ENCODE peak calls at places on chromosomes 5 and 9, in nine cellular contexts. D is tibial nerve, C is RWPE1, Y is GM13976, E is mammary epithelial cell, L is lower leg skin, O is pancreas, Z is left ventricle myocardium inferior, R is WERI-Rb-1. V is an unnamed sample.

GRCh38 chr9:86128235-86128822 is 29.0 kb upstream of the GOLM1 start:
- DNase-seq in C (no peak), O (no peak), Y (no peak), Z (no peak), E (no peak), D (no peak), L (no peak), R (no peak), V (no peak)

GRCh38 chr5:104635216-104635615 is 1072.6 kb upstream of the NUDT12 start:
- DNase-seq in C (no peak), O (no peak), L (no peak), R (no peak), E (no peak), Y (no peak), D (no peak), Z (no peak), V (no peak)

GRCh38 chr9:105127863-105128220 is 116.6 kb upstream of the SLC44A1 start:
- DNase-seq in R (no peak), Y (peak), L (no peak), O (no peak), D (no peak), E (peak), Z (no peak), C (no peak), V (no peak)

GRCh38 chr9:112755059-112755458 is 4.5 kb downstream of the SNX30 start:
- DNase-seq in O (no peak), L (no peak), Z (no peak), R (no peak), C (no peak), E (no peak), Y (no peak), D (no peak), V (no peak)

GRCh38 chr9:124395826-124396225 is 19.4 kb downstream of the PSMB7 start:
- DNase-seq in D (no peak), L (no peak), O (no peak), Y (no peak), Z (no peak), E (no peak), C (no peak), R (no peak), V (no peak)

GRCh38 chr5:55172051-55172899 is 702 bp downstream of the CDC20B start:
- DNase-seq in D (peak), Z (no peak), E (peak), Y (peak), R (peak), L (peak), O (no peak), C (peak), V (no peak)

GRCh38 chr5:40988761-40989510 is 79.6 kb downstream of the C7 start:
- DNase-seq in R (no peak), O (no peak), C (peak), L (no peak), Y (no peak), D (no peak), Z (no peak), E (peak), V (no peak)

GRCh38 chr5:175809531-175810121 is 61.8 kb upstream of the CPLX2 start:
- DNase-seq in O (no peak), D (no peak), Z (no peak), L (no peak), E (peak), R (no peak), C (peak), Y (no peak), V (no peak)

GRCh38 chr5:53917095-53917494 is 356.7 kb downstream of the NDUFS4 start:
- DNase-seq in C (peak), D (no peak), Y (no peak), R (no peak), O (no peak), L (no peak), Z (no peak), E (peak), V (no peak)

GRCh38 chr9:133163559-133164208 is at the start of gene GBGT1:
- DNase-seq in C (no peak), L (peak), R (no peak), D (peak), E (no peak), Z (peak), Y (peak), O (peak), V (no peak)

GRCh38 chr9:134158242-134158641 is 6.1 kb downstream of the RNU6ATAC start:
- DNase-seq in R (no peak), O (no peak), D (no peak), C (no peak), E (no peak), Z (no peak), Y (no peak), L (no peak), V (no peak)

GRCh38 chr5:72355706-72356299 is 35.6 kb downstream of the PTCD2 start:
- DNase-seq in Z (peak), D (no peak), L (no peak), R (peak), E (peak), C (peak), O (no peak), Y (no peak), V (no peak)

GRCh38 chr5:178423431-178423830 is 166.8 kb downstream of the COL23A1 start:
- DNase-seq in R (no peak), E (no peak), Z (no peak), Y (no peak), C (no peak), L (no peak), D (no peak), O (no peak), V (no peak)

GRCh38 chr5:107263387-107264003 is 407.2 kb downstream of the EFNA5 start:
- DNase-seq in E (no peak), L (no peak), Z (no peak), C (no peak), O (no peak), D (no peak), R (no peak), Y (peak), V (no peak)

GRCh38 chr9:128078504-128079434 is 10.7 kb downstream of the SLC25A25 start:
- DNase-seq in R (no peak), D (no peak), C (peak), Y (no peak), L (no peak), Z (no peak), O (no peak), E (peak), V (no peak)

GRCh38 chr9:136197930-136198604 is 6.9 kb downstream of the LHX3 start:
- DNase-seq in Y (no peak), D (no peak), O (no peak), Z (no peak), C (no peak), L (no peak), R (no peak), E (no peak), V (no peak)

GRCh38 chr5:32312194-32312681 is 501 bp downstream of the MTMR12 start:
- DNase-seq in R (peak), Z (peak), E (peak), O (peak), Y (peak), L (no peak), C (peak), D (peak), V (peak)

GRCh38 chr9:34085581-34086500 is 37.2 kb upstream of the UBAP2 start:
- DNase-seq in Y (no peak), O (no peak), E (no peak), D (no peak), Z (no peak), C (no peak), L (no peak), R (no peak), V (no peak)

GRCh38 chr5:73998496-73998895 is 372.5 kb downstream of the ARHGEF28 start:
- DNase-seq in C (no peak), D (no peak), Z (no peak), E (peak), Y (no peak), R (no peak), L (no peak), O (no peak), V (no peak)

GRCh38 chr5:67268233-67269011 is 71.8 kb upstream of the CD180 start:
- DNase-seq in R (no peak), D (peak), L (peak), O (peak), C (peak), Z (peak), E (peak), Y (no peak), V (no peak)

GRCh38 chr5:30401479-30402058 is 791.9 kb upstream of the CDH6 start:
- DNase-seq in D (peak), C (peak), R (peak), E (peak), L (no peak), Y (no peak), O (no peak), Z (no peak), V (peak)

GRCh38 chr9:37784291-37784639 is 599 bp downstream of the EXOSC3 start:
- DNase-seq in L (no peak), R (no peak), Z (no peak), Y (no peak), O (no peak), E (peak), D (no peak), C (peak), V (no peak)

GRCh38 chr9:114930063-114930812 is at the start of gene TNFSF8:
- DNase-seq in E (no peak), R (no peak), Z (no peak), L (no peak), C (no peak), Y (peak), O (no peak), D (no peak), V (no peak)

GRCh38 chr9:4739587-4740372 is 1.2 kb downstream of the AK3 start:
- DNase-seq in C (no peak), D (no peak), R (no peak), E (peak), O (no peak), L (no peak), Y (peak), Z (no peak), V (no peak)

GRCh38 chr9:81636280-81636653 is 53.1 kb downstream of the TLE1 start:
- DNase-seq in D (no peak), L (no peak), Y (no peak), O (no peak), C (no peak), R (no peak), E (no peak), Z (no peak), V (no peak)

GRCh38 chr5:19891658-19892057 is 96.3 kb downstream of the CDH18 start:
- DNase-seq in D (no peak), Y (no peak), C (peak), Z (no peak), O (no peak), R (no peak), E (peak), L (no peak), V (no peak)

GRCh38 chr5:1008451-1009358 is at the start of gene NKD2:
- DNase-seq in Z (peak), L (no peak), R (peak), Y (peak), D (no peak), C (peak), O (peak), E (no peak), V (peak)

GRCh38 chr9:5388026-5388806 is 48.5 kb upstream of the RLN1 start:
- DNase-seq in R (no peak), L (no peak), O (no peak), E (no peak), Z (no peak), C (no peak), Y (no peak), D (no peak), V (no peak)

GRCh38 chr9:128159073-128159783 is 837 bp upstream of the BBLN start:
- DNase-seq in O (peak), Z (no peak), R (no peak), L (no peak), C (no peak), D (peak), Y (peak), E (no peak), V (no peak)

GRCh38 chr9:132946624-132947295 is 2.3 kb upstream of the TSC1 start:
- DNase-seq in D (no peak), E (no peak), Z (no peak), C (peak), R (peak), L (no peak), Y (no peak), O (no peak), V (no peak)

GRCh38 chr9:133474853-133475252 is 4.0 kb downstream of the SLC2A6 start:
- DNase-seq in D (no peak), L (no peak), E (no peak), Y (no peak), O (no peak), Z (no peak), R (no peak), C (no peak), V (no peak)

GRCh38 chr5:74250304-74251102 is 390.0 kb downstream of the ENC1 start:
- DNase-seq in Y (no peak), R (no peak), D (no peak), E (no peak), O (no peak), Z (no peak), L (no peak), C (no peak), V (no peak)

DNA sequence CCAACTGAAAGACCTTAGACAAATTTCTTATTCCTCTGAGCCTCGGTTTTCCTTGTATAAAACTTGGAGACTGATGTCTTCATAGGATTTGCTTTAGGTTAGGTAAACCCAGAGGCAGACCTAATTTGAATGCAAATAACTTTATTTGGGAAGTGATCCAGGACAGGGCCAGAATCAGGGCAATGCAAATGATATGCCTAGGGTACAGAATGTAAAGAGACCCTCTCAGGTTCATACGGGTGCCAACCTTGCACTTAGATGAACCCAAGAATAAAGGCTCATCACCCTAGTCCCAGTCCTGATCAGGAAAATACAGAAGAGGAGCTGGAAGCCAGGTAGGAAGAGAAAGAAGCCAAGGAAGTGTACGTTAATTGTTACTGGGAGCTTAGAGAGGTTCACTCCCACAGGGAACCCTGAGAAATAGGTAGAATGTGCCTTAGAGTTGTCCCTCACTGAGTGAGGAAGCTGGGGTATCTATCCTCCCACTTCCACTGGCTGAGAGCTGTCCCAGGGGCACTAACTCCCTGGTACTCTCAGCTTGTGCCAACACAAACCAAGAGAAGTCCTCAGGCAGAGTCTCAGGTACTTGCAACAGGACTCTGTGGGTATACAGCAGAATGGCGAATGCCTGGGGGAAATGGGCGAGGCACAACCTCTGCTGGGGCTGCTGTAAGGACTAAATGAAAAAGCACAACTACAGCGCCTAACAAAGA is 3.1 kb upstream of the HK3 start:
- DNase-seq in L (no peak), E (no peak), Z (no peak), Y (no peak), R (no peak), D (no peak), O (no peak), C (no peak), V (no peak)
- TF ChIP-seq CTCF in L (no peak), E (no peak), Z (no peak), Y (no peak), R (no peak), D (no peak), O (no peak), C (no peak), V (no peak)

GRCh38 chr5:97355775-97356174 is 172.7 kb upstream of the RIOK2 start:
- DNase-seq in D (no peak), L (no peak), Y (peak), Z (no peak), O (no peak), E (no peak), R (no peak), C (no peak), V (no peak)
- TF ChIP-seq CTCF in D (no peak), L (no peak), Y (no peak), Z (no peak), O (no peak), E (no peak), R (no peak), C (no peak), V (no peak)

DNA sequence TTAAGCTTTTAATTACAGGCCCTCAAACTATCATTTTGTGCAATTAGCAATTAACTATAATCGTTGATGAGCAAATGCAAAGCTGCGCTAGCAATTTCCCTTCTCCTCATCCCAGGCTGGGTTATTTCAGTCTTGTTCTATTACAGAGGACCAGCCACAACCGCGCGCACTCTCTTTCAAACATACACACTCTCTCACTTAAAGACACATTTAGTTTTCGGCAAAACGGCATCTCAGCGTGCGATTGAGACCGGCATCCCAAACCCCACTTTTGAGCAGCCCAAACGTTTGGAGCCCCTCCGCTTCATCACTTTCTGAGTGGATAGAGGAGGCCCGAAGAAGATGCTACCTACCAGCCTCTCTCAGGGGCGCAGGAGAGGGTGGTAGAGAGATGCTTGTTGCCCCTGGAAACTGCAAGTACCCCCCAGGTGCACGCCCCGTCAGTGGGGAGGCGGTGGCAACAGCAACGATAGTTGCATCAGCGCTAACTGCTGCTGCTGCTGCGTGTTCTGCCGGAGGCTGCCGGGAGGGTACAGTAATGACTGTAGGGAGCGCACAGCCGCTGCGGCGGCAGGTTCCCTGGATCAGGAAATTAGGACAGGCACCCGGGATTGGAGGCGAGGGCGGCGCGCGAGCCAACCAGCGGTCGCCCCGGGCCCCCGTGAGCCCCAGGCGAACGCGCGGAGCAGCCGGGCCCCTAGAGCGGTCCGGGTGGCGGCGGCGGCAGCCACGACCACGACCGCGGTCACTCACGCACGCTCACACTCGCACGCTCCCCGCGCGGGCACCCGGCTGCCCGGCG is 510 bp upstream of the VLDLR start:
- DNase-seq in Z (peak), L (peak), O (peak), Y (no peak), E (peak), D (no peak), C (peak), R (peak), V (peak)
- TF ChIP-seq CTCF in Z (peak), L (no peak), O (no peak), Y (no peak), E (no peak), D (no peak), C (no peak), R (peak), V (no peak)

DNA sequence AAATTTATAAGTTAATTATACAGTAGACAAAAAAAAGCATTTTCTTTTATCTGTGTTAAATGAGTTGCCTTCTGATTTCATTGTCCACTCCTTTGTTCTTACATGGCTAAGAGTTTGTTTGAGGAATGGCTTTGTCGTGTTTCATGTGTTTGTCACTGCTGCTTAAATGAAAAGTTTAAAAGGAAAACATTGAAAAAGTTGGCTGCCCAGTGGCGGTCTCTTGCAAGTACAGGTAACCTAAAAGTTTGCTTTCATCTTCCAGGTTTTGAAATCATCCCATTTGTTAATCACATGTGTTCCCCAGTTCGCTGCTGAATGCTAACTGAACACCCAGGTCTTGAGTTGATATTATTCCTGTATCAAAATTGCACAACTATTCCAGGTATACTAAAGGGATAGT is 33.9 kb downstream of the EGFLAM start:
- DNase-seq in E (no peak), L (no peak), Z (no peak), Y (no peak), C (no peak), D (no peak), R (no peak), O (no peak), V (no peak)
- TF ChIP-seq CTCF in E (no peak), L (no peak), Z (no peak), Y (no peak), C (no peak), D (no peak), R (no peak), O (no peak), V (no peak)

DNA sequence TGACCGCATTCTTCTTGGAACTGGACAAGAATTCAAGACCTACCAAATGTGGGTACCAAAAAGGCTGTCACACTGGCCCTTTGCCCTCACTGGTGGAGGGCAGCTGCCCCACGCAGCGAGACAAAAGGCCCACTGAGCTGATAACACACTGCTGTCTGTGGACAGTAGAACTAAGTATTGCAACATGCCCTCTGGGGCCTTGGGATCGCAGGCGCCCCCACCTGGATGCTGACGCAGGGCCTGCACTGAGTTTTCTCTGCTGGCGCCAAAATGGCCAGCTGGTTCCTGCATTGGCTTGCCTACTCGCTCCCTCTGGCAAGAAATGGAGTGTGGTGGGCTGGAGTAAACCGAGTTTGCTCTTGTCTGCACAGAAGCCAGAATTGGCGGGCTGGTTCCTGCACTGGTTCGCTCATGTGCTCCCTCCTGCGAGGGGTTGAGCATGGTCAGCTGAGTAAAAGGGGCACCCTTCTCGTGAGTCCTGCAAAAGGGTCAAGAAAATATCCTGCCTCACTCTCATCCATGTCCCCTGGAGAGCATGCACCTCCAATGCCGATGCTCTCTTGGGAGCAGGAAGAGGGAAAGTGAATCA is 55.7 kb downstream of the NXNL2 start:
- DNase-seq in Z (no peak), C (no peak), D (no peak), O (no peak), L (no peak), R (peak), Y (no peak), E (no peak), V (no peak)
- TF ChIP-seq CTCF in Z (no peak), C (no peak), D (no peak), O (no peak), L (no peak), R (peak), Y (peak), E (peak), V (no peak)

GRCh38 chr9:120610975-120611689 is 31.2 kb upstream of the CDK5RAP2 start:
- DNase-seq in R (no peak), C (no peak), L (no peak), E (peak), Z (no peak), Y (no peak), O (no peak), D (no peak), V (no peak)
- TF ChIP-seq CTCF in R (peak), C (peak), L (no peak), E (peak), Z (peak), Y (no peak), O (no peak), D (no peak), V (no peak)